ENCODE peak calls at places on chromosome 14, in eight cellular contexts. S is stimulated activated CD4-positive, alpha-beta T cell treated with anti-CD3 and anti-CD28 coated beads, Interleukin-4, amount 100 ng/mL, for 24 hours; D is ovary; L is NCI-H2171 treated with DMSO at 0.1 percent for 48 hours; N is neuronal stem cell; X is T1000; A is stimulated activated CD8-positive, alpha-beta memory T cell treated with anti-CD3 and anti-CD28 coated beads, Interleukin-7, amount 100 ng/mL, for 48 hours; R is occipital lobe. O is an unnamed sample.

GRCh38 chr14:69711471-69712216 is 55.3 kb upstream of the SRSF5 start:
- DNase-seq in S (no peak), D (no peak), L (peak; percentile 75), N (no peak), X (no peak), A (no peak), R (no peak), O (no peak)

GRCh38 chr14:51095854-51096823 is 1.2 kb upstream of the TRIM9 start:
- DNase-seq in S (peak; percentile 9), D (peak; percentile 34), L (peak; percentile 60), N (peak; percentile 8), X (peak; percentile 39), A (peak; percentile 2), R (peak; percentile 70), O (no peak)

GRCh38 chr14:105894978-105895881 is 368.8 kb downstream of the TMEM121 start:
- DNase-seq in S (no peak), D (no peak), L (no peak), N (no peak), X (no peak), A (no peak), R (no peak), O (no peak)

GRCh38 chr14:104140213-104140462 is 1.8 kb downstream of the KIF26A start:
- DNase-seq in S (no peak), D (peak; percentile 15), L (no peak), N (no peak), X (no peak), A (no peak), R (no peak), O (no peak)

GRCh38 chr14:102949062-102949800 is 26.8 kb downstream of the AMN start:
- DNase-seq in S (peak; percentile 26), D (no peak), L (no peak), N (no peak), X (no peak), A (no peak), R (no peak), O (peak; percentile 5)

GRCh38 chr14:32608880-32609279 is 279.8 kb downstream of the AKAP6 start:
- DNase-seq in S (no peak), D (no peak), L (no peak), N (no peak), X (no peak), A (no peak), R (no peak), O (no peak)

GRCh38 chr14:68210729-68211299 is 391.2 kb downstream of the RAD51B start:
- DNase-seq in S (peak; percentile 70), D (no peak), L (no peak), N (no peak), X (peak; percentile 27), A (peak; percentile 19), R (no peak), O (peak; percentile 52)

GRCh38 chr14:51400142-51400541 is 160.1 kb downstream of the TMX1 start:
- DNase-seq in S (no peak), D (no peak), L (peak; percentile 30), N (no peak), X (no peak), A (no peak), R (no peak), O (no peak)

GRCh38 chr14:63499701-63500250 is 43.4 kb downstream of the PPP2R5E start:
- DNase-seq in S (no peak), D (no peak), L (no peak), N (no peak), X (no peak), A (no peak), R (no peak), O (no peak)

GRCh38 chr14:102510616-102511520 is 1.3 kb upstream of the ANKRD9 start:
- DNase-seq in S (no peak), D (no peak), L (peak; percentile 43), N (peak; percentile 70), X (no peak), A (no peak), R (no peak), O (no peak)

GRCh38 chr14:64620910-64621309 is 71.1 kb downstream of the PPP1R36 start:
- DNase-seq in S (no peak), D (no peak), L (no peak), N (no peak), X (no peak), A (no peak), R (no peak), O (no peak)

GRCh38 chr14:96091941-96092411 is 52.8 kb downstream of the C14orf132 start:
- DNase-seq in S (no peak), D (no peak), L (no peak), N (no peak), X (no peak), A (no peak), R (no peak), O (no peak)

GRCh38 chr14:85003805-85004204 is 526.1 kb upstream of the FLRT2 start:
- DNase-seq in S (no peak), D (no peak), L (no peak), N (no peak), X (no peak), A (no peak), R (no peak), O (no peak)